ENCODE peak calls at places on chromosomes 11 and 22, in four cellular contexts. One of them, this sample, is unnamed.

GRCh38 chr11:123206671-123207421 is 11.8 kb upstream of the CLMP start:
- DNase-seq in RWPE1: no peak
- DNase-seq in lower leg skin: no peak
- DNase-seq in bronchial epithelial cell: no peak
- DNase-seq in this sample: no peak

GRCh38 chr22:44895296-44896055 is 114.3 kb downstream of the PHF21B start:
- DNase-seq in lower leg skin: no peak
- DNase-seq in bronchial epithelial cell: no peak
- DNase-seq in RWPE1: no peak
- DNase-seq in this sample: no peak

GRCh38 chr11:15969701-15970329 is 386.5 kb downstream of the SOX6 start:
- DNase-seq in bronchial epithelial cell: peak; percentile 99
- DNase-seq in RWPE1: peak; percentile 53
- DNase-seq in lower leg skin: peak; percentile 61
- DNase-seq in this sample: peak; percentile 20

GRCh38 chr11:12248330-12248729 is 129.0 kb upstream of the PARVA start:
- DNase-seq in bronchial epithelial cell: peak; percentile 74
- DNase-seq in lower leg skin: no peak
- DNase-seq in RWPE1: no peak
- DNase-seq in this sample: no peak

GRCh38 chr11:75024764-75025211 is 36.1 kb downstream of the NEU3 start:
- DNase-seq in RWPE1: no peak
- DNase-seq in lower leg skin: no peak
- DNase-seq in bronchial epithelial cell: no peak
- DNase-seq in this sample: no peak

GRCh38 chr22:37533995-37534394 is 14.8 kb upstream of the CARD10 start:
- DNase-seq in bronchial epithelial cell: peak; percentile 97
- DNase-seq in RWPE1: no peak
- DNase-seq in lower leg skin: no peak
- DNase-seq in this sample: no peak

GRCh38 chr11:128725630-128726461 is 32.0 kb downstream of the FLI1 start:
- DNase-seq in RWPE1: no peak
- DNase-seq in bronchial epithelial cell: no peak
- DNase-seq in lower leg skin: no peak
- DNase-seq in this sample: no peak

GRCh38 chr11:61815790-61816735 is 740 bp downstream of the FADS1 start:
- DNase-seq in bronchial epithelial cell: peak; percentile 84
- DNase-seq in lower leg skin: peak; percentile 32
- DNase-seq in RWPE1: peak; percentile 82
- DNase-seq in this sample: peak; percentile 74

GRCh38 chr11:46664612-46665011 is 35.8 kb downstream of the ARHGAP1 start:
- DNase-seq in lower leg skin: no peak
- DNase-seq in bronchial epithelial cell: no peak
- DNase-seq in RWPE1: no peak
- DNase-seq in this sample: no peak

GRCh38 chr22:36569999-36570398 is 41.0 kb upstream of the EIF3D start:
- DNase-seq in lower leg skin: no peak
- DNase-seq in RWPE1: no peak
- DNase-seq in bronchial epithelial cell: peak; percentile 26
- DNase-seq in this sample: no peak

GRCh38 chr11:16820324-16821092 is 82.1 kb downstream of the C11orf58 start:
- DNase-seq in lower leg skin: peak; percentile 80
- DNase-seq in RWPE1: peak; percentile 66
- DNase-seq in bronchial epithelial cell: peak; percentile 64
- DNase-seq in this sample: peak; percentile 84

GRCh38 chr22:32842486-32842885 is 41.0 kb downstream of the TIMP3 start:
- DNase-seq in lower leg skin: no peak
- DNase-seq in RWPE1: no peak
- DNase-seq in bronchial epithelial cell: no peak
- DNase-seq in this sample: no peak

GRCh38 chr11:94623120-94623735 is 56.1 kb downstream of the PIWIL4 start:
- DNase-seq in lower leg skin: peak; percentile 66
- DNase-seq in RWPE1: peak; percentile 83
- DNase-seq in bronchial epithelial cell: peak; percentile 89
- DNase-seq in this sample: peak; percentile 56

GRCh38 chr22:21568207-21569075 is 927 bp downstream of the UBE2L3 start:
- DNase-seq in RWPE1: no peak
- DNase-seq in lower leg skin: no peak
- DNase-seq in bronchial epithelial cell: no peak
- DNase-seq in this sample: peak; percentile 42

GRCh38 chr22:31083923-31084810 is 3.0 kb downstream of the SMTN start:
- DNase-seq in bronchial epithelial cell: no peak
- DNase-seq in lower leg skin: no peak
- DNase-seq in RWPE1: no peak
- DNase-seq in this sample: peak; percentile 57

GRCh38 chr22:45880091-45880651 is 96.8 kb downstream of the WNT7B start:
- DNase-seq in bronchial epithelial cell: no peak
- DNase-seq in RWPE1: no peak
- DNase-seq in lower leg skin: no peak
- DNase-seq in this sample: no peak

GRCh38 chr11:848380-848931 is 5.8 kb downstream of the TSPAN4 start:
- DNase-seq in RWPE1: no peak
- DNase-seq in lower leg skin: no peak
- DNase-seq in bronchial epithelial cell: no peak
- DNase-seq in this sample: peak; percentile 94

GRCh38 chr22:30159082-30159481 is 78.8 kb downstream of the HORMAD2 start:
- DNase-seq in RWPE1: no peak
- DNase-seq in bronchial epithelial cell: no peak
- DNase-seq in lower leg skin: no peak
- DNase-seq in this sample: no peak

GRCh38 chr11:72038491-72038890 is 39.8 kb downstream of the IL18BP start:
- DNase-seq in lower leg skin: peak; percentile 78
- DNase-seq in RWPE1: peak; percentile 67
- DNase-seq in bronchial epithelial cell: no peak
- DNase-seq in this sample: no peak

GRCh38 chr11:13090228-13090708 is 81.2 kb downstream of the RASSF10 start:
- DNase-seq in RWPE1: no peak
- DNase-seq in lower leg skin: no peak
- DNase-seq in bronchial epithelial cell: no peak
- DNase-seq in this sample: no peak

GRCh38 chr11:18457435-18457834 is 1.8 kb downstream of the LDHAL6A start:
- DNase-seq in lower leg skin: no peak
- DNase-seq in RWPE1: peak; percentile 11
- DNase-seq in bronchial epithelial cell: peak; percentile 68
- DNase-seq in this sample: no peak

GRCh38 chr11:72776844-72777754 is 16.7 kb downstream of the STARD10 start:
- DNase-seq in RWPE1: no peak
- DNase-seq in bronchial epithelial cell: no peak
- DNase-seq in lower leg skin: no peak
- DNase-seq in this sample: no peak

GRCh38 chr22:29152381-29153138 is 53.1 kb upstream of the EMID1 start:
- DNase-seq in bronchial epithelial cell: no peak
- DNase-seq in RWPE1: no peak
- DNase-seq in lower leg skin: peak; percentile 30
- DNase-seq in this sample: no peak

GRCh38 chr22:44426981-44427380 is 71.1 kb downstream of the RTL6 start:
- DNase-seq in RWPE1: no peak
- DNase-seq in lower leg skin: no peak
- DNase-seq in bronchial epithelial cell: no peak
- DNase-seq in this sample: no peak

GRCh38 chr11:19989191-19989590 is 171.1 kb downstream of the DBX1 start:
- DNase-seq in lower leg skin: no peak
- DNase-seq in RWPE1: no peak
- DNase-seq in bronchial epithelial cell: no peak
- DNase-seq in this sample: no peak

GRCh38 chr11:26028294-26028954 is 303.5 kb upstream of the ANO3 start:
- DNase-seq in RWPE1: peak; percentile 13
- DNase-seq in bronchial epithelial cell: peak; percentile 66
- DNase-seq in lower leg skin: no peak
- DNase-seq in this sample: no peak

DNA sequence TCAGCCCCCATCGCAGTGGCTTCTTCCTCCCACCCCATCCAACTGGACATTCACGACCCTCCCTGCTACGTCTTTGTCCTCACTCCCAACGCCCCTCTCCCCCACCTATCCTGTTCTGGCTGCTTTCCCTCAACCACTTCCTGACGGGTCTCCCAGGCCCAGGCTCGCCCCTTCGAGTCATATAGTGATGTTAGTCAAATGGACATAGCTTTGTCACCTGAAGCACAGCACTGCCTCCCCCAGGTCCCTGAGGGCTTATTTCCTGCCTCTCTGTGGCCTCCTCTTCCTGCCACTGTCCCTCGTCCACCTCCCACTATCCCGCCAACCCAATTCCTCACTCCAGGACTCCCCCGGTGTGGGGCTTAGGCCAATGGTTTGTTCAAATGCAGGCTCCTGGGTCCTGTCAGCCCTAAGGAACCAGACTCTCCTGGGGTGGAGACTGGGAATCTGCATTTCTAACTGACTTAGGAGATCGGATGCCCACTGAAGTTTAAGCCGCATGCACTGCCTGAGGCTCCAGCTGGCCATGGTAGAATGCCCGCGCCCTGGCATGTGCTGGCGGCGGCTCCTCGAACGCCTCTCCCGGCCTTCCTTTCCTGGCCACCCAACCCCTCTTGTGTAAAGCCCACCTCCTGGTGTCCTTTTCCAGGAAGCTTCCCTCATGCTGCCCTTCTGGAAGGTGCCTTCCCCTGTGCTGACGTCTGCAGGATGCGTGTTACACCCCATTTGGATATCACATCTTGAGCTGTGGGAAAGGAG is 18.3 kb downstream of the SUN2 start:
- DNase-seq in lower leg skin: no peak
- DNase-seq in bronchial epithelial cell: peak; percentile 24
- DNase-seq in RWPE1: no peak
- DNase-seq in this sample: no peak
- TF ChIP-seq CTCF in lower leg skin: no peak
- TF ChIP-seq CTCF in bronchial epithelial cell: no peak
- TF ChIP-seq CTCF in RWPE1: no peak
- TF ChIP-seq CTCF in this sample: no peak

DNA sequence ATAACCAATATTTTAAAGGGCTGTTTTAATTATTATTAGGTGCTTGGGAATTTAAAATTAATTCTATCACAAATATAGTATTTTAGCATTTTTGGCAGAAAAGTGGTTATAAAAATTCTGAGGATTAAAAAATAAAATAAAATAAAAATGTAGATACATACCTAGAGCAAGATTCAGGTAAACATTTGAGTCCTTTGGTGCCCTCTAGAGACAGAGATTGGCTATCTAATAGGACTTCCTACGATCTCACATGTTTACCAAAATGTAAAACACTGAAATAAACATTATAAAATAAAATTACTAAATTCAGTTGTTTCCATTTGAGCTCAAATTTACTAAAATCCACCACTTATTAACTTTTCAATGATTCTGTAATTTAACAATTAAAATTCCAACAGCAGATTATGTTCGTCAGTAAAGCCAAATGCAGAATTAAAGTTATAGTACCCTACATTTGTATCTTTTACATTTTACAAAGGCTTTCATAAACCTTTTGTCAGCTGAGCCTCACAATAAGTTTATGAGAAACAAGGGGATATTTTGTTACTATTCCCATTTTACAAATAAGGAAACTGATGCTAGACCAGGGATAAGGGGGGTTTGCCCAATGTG is 27.7 kb downstream of the SLC36A4 start:
- DNase-seq in lower leg skin: no peak
- DNase-seq in bronchial epithelial cell: peak; percentile 47
- DNase-seq in RWPE1: peak; percentile 9
- DNase-seq in this sample: no peak
- TF ChIP-seq CTCF in lower leg skin: no peak
- TF ChIP-seq CTCF in bronchial epithelial cell: peak; percentile 42
- TF ChIP-seq CTCF in RWPE1: peak; percentile 45
- TF ChIP-seq CTCF in this sample: peak; percentile 38

DNA sequence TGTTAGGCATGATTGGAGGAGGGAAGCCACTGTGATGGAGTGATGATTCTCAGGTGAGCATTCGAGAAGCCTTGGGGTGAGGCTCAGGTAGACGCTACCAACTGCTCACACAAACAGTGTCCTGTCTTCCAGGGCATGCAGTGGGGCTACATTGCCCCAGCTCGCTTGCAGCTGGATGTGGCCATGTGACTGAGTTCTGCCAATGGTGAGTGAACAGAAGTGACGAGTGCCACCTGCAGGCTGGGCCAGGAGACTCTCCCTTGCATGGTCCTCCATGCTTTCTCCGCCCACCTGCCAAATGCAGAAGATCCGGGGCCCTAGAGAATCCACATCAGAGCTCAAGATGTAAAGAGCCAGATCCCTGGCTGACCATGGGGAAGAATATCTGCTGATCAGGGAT is 195.9 kb downstream of the BCR start:
- DNase-seq in RWPE1: no peak
- DNase-seq in bronchial epithelial cell: peak; percentile 26
- DNase-seq in lower leg skin: no peak
- DNase-seq in this sample: peak; percentile 67
- TF ChIP-seq CTCF in RWPE1: no peak
- TF ChIP-seq CTCF in bronchial epithelial cell: peak; percentile 55
- TF ChIP-seq CTCF in lower leg skin: no peak
- TF ChIP-seq CTCF in this sample: peak; percentile 48

GRCh38 chr11:43573233-43573632 is 107.3 kb upstream of the HSD17B12 start:
- DNase-seq in lower leg skin: no peak
- DNase-seq in bronchial epithelial cell: no peak
- DNase-seq in RWPE1: no peak
- DNase-seq in this sample: peak; percentile 54
- TF ChIP-seq CTCF in lower leg skin: no peak
- TF ChIP-seq CTCF in bronchial epithelial cell: peak; percentile 74
- TF ChIP-seq CTCF in RWPE1: peak; percentile 30
- TF ChIP-seq CTCF in this sample: peak; percentile 66

DNA sequence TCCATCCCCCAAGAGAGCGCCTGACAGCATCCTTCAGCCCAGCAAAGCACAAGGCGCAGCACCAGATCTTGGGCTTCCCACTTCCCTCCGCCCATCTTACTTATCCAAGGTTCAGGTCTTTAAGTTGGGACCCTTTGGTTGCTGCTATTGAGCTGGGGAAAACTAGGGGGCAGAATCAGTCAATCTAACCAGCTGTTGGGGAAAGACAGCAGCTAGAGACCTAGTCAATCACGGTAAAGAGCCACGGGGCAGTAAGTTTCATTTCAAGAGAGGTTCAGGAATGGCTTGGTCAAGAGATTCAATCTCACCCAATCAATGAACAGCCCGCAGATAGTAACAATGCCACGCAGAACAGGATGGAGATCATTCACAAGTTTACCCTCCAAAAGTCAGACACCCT is 1.7 kb downstream of the ABTB2 start:
- DNase-seq in RWPE1: no peak
- DNase-seq in lower leg skin: no peak
- DNase-seq in bronchial epithelial cell: no peak
- DNase-seq in this sample: no peak
- TF ChIP-seq CTCF in RWPE1: no peak
- TF ChIP-seq CTCF in lower leg skin: no peak
- TF ChIP-seq CTCF in bronchial epithelial cell: no peak
- TF ChIP-seq CTCF in this sample: peak; percentile 13

GRCh38 chr11:118979434-118979833 is 7.9 kb downstream of the FOXR1 start:
- DNase-seq in bronchial epithelial cell: no peak
- DNase-seq in RWPE1: no peak
- DNase-seq in lower leg skin: no peak
- DNase-seq in this sample: no peak
- TF ChIP-seq CTCF in bronchial epithelial cell: no peak
- TF ChIP-seq CTCF in RWPE1: no peak
- TF ChIP-seq CTCF in lower leg skin: no peak
- TF ChIP-seq CTCF in this sample: no peak

DNA sequence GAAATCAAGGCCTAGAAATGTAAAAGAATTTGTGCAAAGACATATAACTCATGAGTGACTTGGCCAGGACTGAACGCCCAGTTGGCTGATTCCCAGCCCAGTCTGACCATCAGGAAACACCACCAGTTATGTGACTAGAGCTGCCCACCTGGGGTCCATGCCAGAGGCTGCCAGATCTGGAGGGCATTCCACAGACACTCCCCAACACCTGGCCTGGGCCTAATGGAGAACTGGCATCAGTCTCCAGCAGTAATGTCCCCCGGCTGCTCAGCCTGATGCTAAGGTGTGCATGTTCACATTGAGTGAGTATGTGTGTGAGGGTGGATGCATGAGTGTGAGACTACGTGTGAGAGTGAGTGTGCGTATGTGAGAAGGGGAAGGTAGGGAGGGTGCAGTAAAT is 15.7 kb downstream of the PLAAT3 start:
- DNase-seq in RWPE1: no peak
- DNase-seq in bronchial epithelial cell: no peak
- DNase-seq in lower leg skin: no peak
- DNase-seq in this sample: no peak
- TF ChIP-seq CTCF in RWPE1: no peak
- TF ChIP-seq CTCF in bronchial epithelial cell: no peak
- TF ChIP-seq CTCF in lower leg skin: no peak
- TF ChIP-seq CTCF in this sample: no peak

This sample was measured in GM13977.